ENCODE peak calls at places on chromosomes 16 and 17, in seven cellular contexts. X, I, E, G, W, H and L are unnamed samples.

GRCh38 chr16:27729516-27730304 is 179.8 kb downstream of the KATNIP start:
- DNase-seq in G (no peak), I (no peak), W (peak; percentile 49), E (peak; percentile 13), H (no peak), X (no peak), L (no peak)

GRCh38 chr17:27792095-27792494 is 8.2 kb downstream of the NOS2 start:
- DNase-seq in E (no peak), I (no peak), X (no peak), H (no peak), W (no peak), G (no peak), L (no peak)

GRCh38 chr16:83900611-83901010 is 1.7 kb downstream of the MLYCD start:
- DNase-seq in H (no peak), E (no peak), W (no peak), I (no peak), X (no peak), G (no peak), L (no peak)

GRCh38 chr16:72959301-72959996 is 88.5 kb downstream of the ZFHX3 start:
- DNase-seq in W (no peak), X (no peak), G (no peak), H (no peak), I (no peak), E (no peak), L (no peak)

GRCh38 chr16:56946767-56947603 is 14.8 kb upstream of the CETP start:
- DNase-seq in E (no peak), W (no peak), X (no peak), G (no peak), I (no peak), H (no peak), L (no peak)

GRCh38 chr17:32875230-32875903 is 1.6 kb downstream of the MYO1D start:
- DNase-seq in I (no peak), E (no peak), X (no peak), H (no peak), W (no peak), G (no peak), L (no peak)

GRCh38 chr17:76262732-76263344 is 2.3 kb upstream of the UBALD2 start:
- DNase-seq in G (peak; percentile 27), I (no peak), X (no peak), W (no peak), E (no peak), H (no peak), L (no peak)

GRCh38 chr17:69373069-69373468 is 41.4 kb upstream of the MAP2K6 start:
- DNase-seq in E (no peak), X (no peak), G (no peak), W (no peak), I (no peak), H (no peak), L (no peak)

GRCh38 chr16:74224828-74225227 is 71.8 kb upstream of the PSMD7 start:
- DNase-seq in X (no peak), G (no peak), E (peak; percentile 21), W (no peak), H (no peak), I (no peak), L (no peak)

GRCh38 chr16:89600956-89601355 is 12.5 kb upstream of the DPEP1 start:
- DNase-seq in W (no peak), I (no peak), G (no peak), X (no peak), E (no peak), H (no peak), L (no peak)

GRCh38 chr16:17053536-17054160 is 417.1 kb downstream of the XYLT1 start:
- DNase-seq in W (no peak), X (no peak), I (no peak), G (no peak), H (no peak), E (no peak), L (no peak)

GRCh38 chr16:14409563-14409962 is 220.5 kb downstream of the PARN start:
- DNase-seq in G (no peak), W (peak; percentile 50), X (peak; percentile 37), H (peak; percentile 79), I (no peak), E (peak; percentile 96), L (no peak)

GRCh38 chr17:21676281-21677111 is 15.8 kb upstream of the KCNJ18 start:
- DNase-seq in I (no peak), H (no peak), W (no peak), G (no peak), E (no peak), X (no peak), L (no peak)

GRCh38 chr16:3503513-3503912 is 2.7 kb downstream of the CLUAP1 start:
- DNase-seq in E (no peak), W (no peak), X (no peak), H (no peak), I (peak; percentile 55), G (peak; percentile 55), L (peak; percentile 50)

GRCh38 chr17:2847601-2848255 is 51.5 kb downstream of the RAP1GAP2 start:
- DNase-seq in E (no peak), H (no peak), G (no peak), W (no peak), I (no peak), X (no peak), L (no peak)

GRCh38 chr17:38881600-38882191 is 11.8 kb downstream of the LASP1 start:
- DNase-seq in W (peak; percentile 79), G (peak; percentile 62), I (no peak), H (peak; percentile 41), E (peak; percentile 48), X (no peak), L (no peak)

GRCh38 chr17:29076087-29076486 is 33.1 kb downstream of the PIPOX start:
- DNase-seq in W (no peak), I (no peak), G (no peak), X (no peak), H (no peak), E (no peak), L (no peak)

GRCh38 chr16:86018487-86018886 is 119.5 kb downstream of the IRF8 start:
- DNase-seq in H (no peak), X (no peak), E (no peak), G (no peak), I (no peak), W (peak; percentile 53), L (no peak)

GRCh38 chr17:77254961-77255741 is 114.4 kb downstream of the SEC14L1 start:
- DNase-seq in X (peak; percentile 92), W (no peak), G (no peak), E (peak; percentile 98), H (peak; percentile 93), I (no peak), L (no peak)